ENCODE peak calls at places on chromosomes 13 and 19, in six cellular contexts. G is activated CD4-positive, alpha-beta T cell treated with anti-CD3 and anti-CD28 coated beads, Interleukin-2, amount 10 ng/mL, durations not matched to agents 7 days and 5 days; O is effector CD4-positive, alpha-beta T cell; U is RPMI8226; I is neural progenitor cell; P is activated naive CD4-positive, alpha-beta T cell. X is an unnamed sample.
A peak's percentile ranks its signal among the peaks of the same experiment; 100 is the strongest.

GRCh38 chr19:49362926-49363264 is 679 bp upstream of the TEAD2 start:
- DNase-seq in G (no peak), O (no peak), U (no peak), I (no peak), P (no peak), X (no peak)

GRCh38 chr13:41511827-41512226 is 54.5 kb downstream of the RGCC start:
- DNase-seq in G (no peak), O (no peak), U (no peak), I (no peak), P (no peak), X (no peak)

GRCh38 chr13:60654405-60654804 is 257.4 kb downstream of the TDRD3 start:
- DNase-seq in G (no peak), O (no peak), U (peak; percentile 40), I (peak; percentile 51), P (no peak), X (no peak)

GRCh38 chr13:78024996-78025395 is 106.4 kb upstream of the EDNRB start:
- DNase-seq in G (no peak), O (no peak), U (no peak), I (no peak), P (no peak), X (no peak)

GRCh38 chr13:75617230-75617629 is 18.9 kb upstream of the LMO7 start:
- DNase-seq in G (no peak), O (no peak), U (no peak), I (no peak), P (no peak), X (no peak)

GRCh38 chr13:79451500-79451962 is 29.4 kb upstream of the NDFIP2 start:
- DNase-seq in G (peak; percentile 84), O (peak; percentile 75), U (no peak), I (no peak), P (peak; percentile 68), X (no peak)

GRCh38 chr13:111187879-111188643 is 73.0 kb downstream of the ARHGEF7 start:
- DNase-seq in G (no peak), O (no peak), U (no peak), I (no peak), P (no peak), X (no peak)

GRCh38 chr19:32206065-32206464 is 139.3 kb upstream of the ZNF507 start:
- DNase-seq in G (no peak), O (no peak), U (no peak), I (no peak), P (no peak), X (no peak)

GRCh38 chr19:50178859-50179537 is 15.9 kb upstream of the IZUMO2 start:
- DNase-seq in G (no peak), O (no peak), U (no peak), I (no peak), P (no peak), X (no peak)

GRCh38 chr13:29849731-29850212 is 645 bp downstream of the UBL3 start:
- DNase-seq in G (peak; percentile 31), O (peak; percentile 34), U (peak; percentile 20), I (peak; percentile 74), P (peak; percentile 32), X (peak; percentile 74)

GRCh38 chr13:59976856-59977255 is 186.9 kb downstream of the DIAPH3 start:
- DNase-seq in G (no peak), O (no peak), U (no peak), I (no peak), P (no peak), X (no peak)

GRCh38 chr13:74930402-74931165 is 551.4 kb downstream of the TBC1D4 start:
- DNase-seq in G (no peak), O (no peak), U (no peak), I (no peak), P (no peak), X (no peak)

GRCh38 chr19:58476498-58477015 is 405 bp downstream of the ZNF446 start:
- DNase-seq in G (no peak), O (no peak), U (no peak), I (no peak), P (no peak), X (no peak)

GRCh38 chr13:23901365-23901764 is 4.1 kb upstream of the C1QTNF9B start:
- DNase-seq in G (no peak), O (no peak), U (no peak), I (no peak), P (no peak), X (no peak)

GRCh38 chr19:18232540-18233223 is 6.4 kb upstream of the PDE4C start:
- DNase-seq in G (no peak), O (no peak), U (no peak), I (no peak), P (no peak), X (no peak)

GRCh38 chr19:2101417-2102335 is 5.0 kb downstream of the IZUMO4 start:
- DNase-seq in G (no peak), O (no peak), U (no peak), I (no peak), P (no peak), X (no peak)

GRCh38 chr19:13334801-13335481 is 171.3 kb downstream of the CACNA1A start:
- DNase-seq in G (no peak), O (no peak), U (no peak), I (no peak), P (no peak), X (no peak)

GRCh38 chr13:40026174-40026585 is 370.7 kb downstream of the COG6 start:
- DNase-seq in G (peak; percentile 75), O (no peak), U (no peak), I (no peak), P (no peak), X (no peak)

GRCh38 chr13:20312292-20312691 is 80.2 kb upstream of the GJB6 start:
- DNase-seq in G (no peak), O (no peak), U (no peak), I (no peak), P (no peak), X (no peak)

GRCh38 chr13:40986328-40986856 is 32.7 kb downstream of the ELF1 start:
- DNase-seq in G (no peak), O (no peak), U (no peak), I (no peak), P (no peak), X (no peak)

GRCh38 chr19:48969276-48970138 is 4.4 kb downstream of the FTL start:
- DNase-seq in G (no peak), O (no peak), U (no peak), I (no peak), P (no peak), X (no peak)

GRCh38 chr13:76245920-76246319 is 609.8 kb downstream of the LMO7 start:
- DNase-seq in G (no peak), O (no peak), U (no peak), I (no peak), P (no peak), X (no peak)

X was measured in type B pancreatic cell.